ENCODE peak calls at places on chromosomes 7 and 10, in eight cellular contexts. D is neural crest cell; X is right lobe of liver; K is ascending aorta; A is choroid plexus epithelial cell; I is HL-60; R is heart right ventricle; Y is CD8-positive, alpha-beta T cell. B is an unnamed sample.

GRCh38 chr10:128178319-128178937 is 52.2 kb upstream of the MKI67 start:
- DNase-seq in D (peak; percentile 29), X (no peak), K (no peak), A (peak; percentile 49), I (no peak), R (no peak), Y (peak; percentile 46), B (no peak)

GRCh38 chr10:95505084-95505610 is 56.0 kb downstream of the SORBS1 start:
- DNase-seq in D (no peak), X (no peak), K (no peak), A (no peak), I (no peak), R (no peak), Y (no peak), B (no peak)

GRCh38 chr7:33798671-33799325 is 106.5 kb upstream of the BMPER start:
- DNase-seq in D (no peak), X (no peak), K (no peak), A (no peak), I (no peak), R (no peak), Y (no peak), B (no peak)

GRCh38 chr10:70597856-70598815 is 4.4 kb downstream of the PRF1 start:
- DNase-seq in D (no peak), X (no peak), K (no peak), A (no peak), I (no peak), R (no peak), Y (no peak), B (no peak)

GRCh38 chr7:44395067-44395466 is 69.7 kb upstream of the CAMK2B start:
- DNase-seq in D (no peak), X (peak; percentile 3), K (no peak), A (no peak), I (no peak), R (no peak), Y (no peak), B (no peak)

GRCh38 chr10:191703-192518 is 56.7 kb downstream of the ZMYND11 start:
- DNase-seq in D (no peak), X (no peak), K (no peak), A (peak; percentile 79), I (no peak), R (no peak), Y (no peak), B (no peak)

GRCh38 chr10:43622022-43622421 is 15.8 kb downstream of the ZNF485 start:
- DNase-seq in D (no peak), X (no peak), K (no peak), A (no peak), I (no peak), R (no peak), Y (no peak), B (no peak)

GRCh38 chr7:69419928-69420327 is 178.3 kb upstream of the AUTS2 start:
- DNase-seq in D (no peak), X (no peak), K (no peak), A (no peak), I (no peak), R (no peak), Y (no peak), B (no peak)

GRCh38 chr10:101215397-101216206 is 13.7 kb downstream of the LBX1 start:
- DNase-seq in D (no peak), X (no peak), K (no peak), A (no peak), I (no peak), R (no peak), Y (no peak), B (no peak)

GRCh38 chr10:43885252-43885651 is 236.6 kb upstream of the ZNF32 start:
- DNase-seq in D (no peak), X (no peak), K (no peak), A (no peak), I (no peak), R (no peak), Y (no peak), B (no peak)

GRCh38 chr10:78763651-78764395 is 304.9 kb upstream of the ZMIZ1 start:
- DNase-seq in D (no peak), X (no peak), K (peak; percentile 26), A (no peak), I (no peak), R (no peak), Y (no peak), B (peak; percentile 25)
- TF ChIP-seq CTCF in D (no peak), X (no peak), K (no peak), A (no peak), I (no peak), R (no peak), Y (no peak), B (no peak)

GRCh38 chr10:13516176-13516575 is 12.6 kb downstream of the BEND7 start:
- DNase-seq in D (no peak), X (no peak), K (no peak), A (no peak), I (no peak), R (no peak), Y (no peak), B (no peak)

GRCh38 chr10:13515467-13515866 is 13.3 kb downstream of the BEND7 start:
- DNase-seq in D (no peak), X (no peak), K (no peak), A (no peak), I (no peak), R (no peak), Y (no peak), B (no peak)

GRCh38 chr10:13517675-13518074 is 11.1 kb downstream of the BEND7 start:
- DNase-seq in D (no peak), X (no peak), K (no peak), A (no peak), I (no peak), R (no peak), Y (no peak), B (no peak)

GRCh38 chr10:13520194-13520593 is 8.6 kb downstream of the BEND7 start:
- DNase-seq in D (no peak), X (no peak), K (no peak), A (no peak), I (no peak), R (no peak), Y (no peak), B (no peak)

GRCh38 chr10:13518076-13518692 is 10.6 kb downstream of the BEND7 start:
- DNase-seq in D (no peak), X (no peak), K (no peak), A (peak; percentile 45), I (no peak), R (no peak), Y (no peak), B (no peak)
- TF ChIP-seq CTCF in D (peak; percentile 60), X (no peak), K (no peak), A (peak; percentile 73), I (no peak), R (peak; percentile 33), Y (no peak), B (no peak)

DNA sequence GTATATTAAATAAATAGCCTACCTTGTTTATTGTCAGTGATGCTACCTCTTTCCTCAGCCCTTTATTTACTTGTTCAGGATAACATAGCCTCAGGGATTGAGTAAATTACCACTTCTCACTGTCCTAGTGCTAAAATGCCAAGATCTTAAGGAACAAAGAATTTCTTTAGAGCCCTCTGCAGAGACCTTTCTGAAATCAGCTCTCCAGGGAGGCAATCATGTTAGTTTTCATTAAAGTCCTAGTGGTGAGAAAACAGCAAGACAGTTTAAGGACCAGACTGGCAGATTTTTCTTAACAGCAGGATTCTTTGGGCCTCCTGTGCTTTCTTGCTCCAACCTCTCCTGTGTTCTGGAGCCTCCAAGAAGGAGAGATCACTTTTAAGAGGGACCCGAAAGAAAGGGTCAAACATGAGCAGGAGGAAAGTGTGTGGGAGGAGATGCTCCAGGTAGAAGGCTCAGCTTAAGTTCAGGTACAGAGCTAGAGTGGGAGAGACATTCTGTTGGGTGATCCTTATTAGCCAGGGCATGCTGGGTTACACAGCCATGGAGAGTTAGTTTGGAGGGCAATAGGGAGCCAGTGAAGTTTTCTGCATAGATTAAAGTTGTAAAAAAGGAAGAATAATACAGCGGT is 1.2 kb upstream of the PLCE1 start:
- DNase-seq in D (no peak), X (no peak), K (no peak), A (peak; percentile 58), I (no peak), R (no peak), Y (no peak), B (no peak)
- TF ChIP-seq CTCF in D (peak; percentile 55), X (no peak), K (no peak), A (peak; percentile 45), I (no peak), R (no peak), Y (no peak), B (no peak)

GRCh38 chr10:35481421-35481820 is 123.7 kb upstream of the GJD4 start:
- DNase-seq in D (no peak), X (no peak), K (no peak), A (no peak), I (no peak), R (no peak), Y (no peak), B (no peak)

GRCh38 chr10:35480150-35480549 is 125.0 kb upstream of the GJD4 start:
- DNase-seq in D (no peak), X (no peak), K (no peak), A (no peak), I (no peak), R (no peak), Y (no peak), B (no peak)
- TF ChIP-seq CTCF in D (no peak), X (no peak), K (no peak), A (peak; percentile 17), I (no peak), R (no peak), Y (no peak), B (no peak)

DNA sequence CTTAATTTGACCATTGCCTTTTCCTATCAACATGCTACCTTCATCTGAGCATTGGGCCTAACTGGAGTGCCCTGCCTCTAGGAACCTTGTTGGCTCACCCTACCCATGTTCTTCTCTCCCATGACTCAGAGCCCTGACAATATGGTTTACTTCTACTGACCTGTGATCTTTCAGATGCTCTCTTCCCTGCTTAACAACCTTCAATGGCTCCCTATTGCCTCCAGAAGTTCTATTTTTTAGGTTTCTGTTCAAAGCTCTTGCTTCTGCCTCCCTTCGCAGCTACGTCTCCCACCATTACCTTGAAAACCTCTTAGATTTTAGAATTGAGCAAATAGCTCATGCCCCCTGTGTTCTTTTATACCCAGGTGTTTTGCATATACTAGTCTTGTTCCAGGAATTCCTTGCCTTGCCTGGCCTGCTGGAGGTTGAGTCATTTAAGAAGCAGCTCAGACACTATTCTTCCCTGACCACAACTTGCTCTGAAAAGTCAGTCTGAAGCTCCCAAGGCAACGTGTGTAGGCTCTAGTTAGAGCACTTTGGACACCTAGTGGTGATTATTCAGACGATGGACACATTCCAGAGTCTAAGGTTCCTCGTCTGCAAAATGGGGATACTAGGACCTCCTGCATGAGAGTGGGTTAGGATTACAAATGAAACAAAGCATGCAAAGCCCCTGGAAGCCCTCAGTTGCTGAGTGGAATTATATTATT is 64.4 kb upstream of the EMX2 start:
- DNase-seq in D (no peak), X (no peak), K (no peak), A (peak; percentile 85), I (no peak), R (no peak), Y (no peak), B (no peak)
- TF ChIP-seq CTCF in D (peak; percentile 43), X (peak; percentile 24), K (no peak), A (peak; percentile 47), I (no peak), R (no peak), Y (no peak), B (no peak)

GRCh38 chr10:55820071-55820470 is 541.0 kb downstream of the ZWINT start:
- DNase-seq in D (no peak), X (no peak), K (no peak), A (no peak), I (no peak), R (no peak), Y (no peak), B (no peak)
- TF ChIP-seq CTCF in D (no peak), X (no peak), K (no peak), A (no peak), I (no peak), R (no peak), Y (no peak), B (no peak)